ENCODE peak calls at places on chromosomes 5 and 9, in eight cellular contexts. H, V, N, E, B, P, X and U are unnamed samples.

GRCh38 chr9:134227451-134228411 is 63.4 kb upstream of the RNU6ATAC start:
- DNase-seq in H (no peak), V (no peak), N (no peak), E (no peak), B (no peak), P (no peak), X (no peak), U (no peak)

GRCh38 chr5:77637170-77638074 is 1.1 kb downstream of the OTP start:
- DNase-seq in H (no peak), V (no peak), N (no peak), E (peak; percentile 42), B (no peak), P (peak; percentile 51), X (no peak), U (no peak)

GRCh38 chr9:85738509-85738908 is 3.2 kb downstream of the AGTPBP1 start:
- DNase-seq in H (no peak), V (no peak), N (no peak), E (no peak), B (no peak), P (no peak), X (no peak), U (no peak)

GRCh38 chr5:149202910-149203451 is 61.7 kb downstream of the ABLIM3 start:
- DNase-seq in H (no peak), V (no peak), N (no peak), E (no peak), B (no peak), P (no peak), X (no peak), U (no peak)

GRCh38 chr9:96323169-96323568 is 21.2 kb upstream of the HSD17B3 start:
- DNase-seq in H (no peak), V (no peak), N (no peak), E (no peak), B (no peak), P (no peak), X (no peak), U (no peak)

GRCh38 chr5:111929892-111930291 is 172.9 kb upstream of the NREP start:
- DNase-seq in H (peak; percentile 68), V (no peak), N (no peak), E (no peak), B (no peak), P (no peak), X (no peak), U (no peak)

GRCh38 chr9:120413121-120414048 is 166.6 kb downstream of the CDK5RAP2 start:
- DNase-seq in H (no peak), V (no peak), N (peak; percentile 36), E (peak; percentile 46), B (no peak), P (peak; percentile 75), X (no peak), U (no peak)

GRCh38 chr9:113574381-113575262 is 111.1 kb downstream of the RGS3 start:
- DNase-seq in H (peak; percentile 13), V (peak; percentile 35), N (no peak), E (no peak), B (no peak), P (no peak), X (no peak), U (no peak)

GRCh38 chr5:124060413-124061095 is 548.6 kb downstream of the CSNK1G3 start:
- DNase-seq in H (no peak), V (no peak), N (no peak), E (no peak), B (no peak), P (no peak), X (no peak), U (no peak)

GRCh38 chr9:98970532-98971041 is 26.9 kb downstream of the COL15A1 start:
- DNase-seq in H (no peak), V (no peak), N (no peak), E (no peak), B (no peak), P (no peak), X (no peak), U (no peak)

GRCh38 chr5:67306997-67307580 is 110.5 kb upstream of the CD180 start:
- DNase-seq in H (no peak), V (no peak), N (no peak), E (no peak), B (no peak), P (no peak), X (no peak), U (no peak)

GRCh38 chr9:76571288-76572204 is 112.6 kb downstream of the GCNT1 start:
- DNase-seq in H (no peak), V (no peak), N (no peak), E (no peak), B (no peak), P (peak; percentile 14), X (peak; percentile 62), U (no peak)

GRCh38 chr5:111135946-111136345 is 43.8 kb downstream of the WDR36 start:
- DNase-seq in H (peak; percentile 26), V (no peak), N (no peak), E (no peak), B (no peak), P (no peak), X (no peak), U (no peak)

GRCh38 chr9:2291980-2292704 is 277.0 kb downstream of the SMARCA2 start:
- DNase-seq in H (peak; percentile 47), V (no peak), N (no peak), E (no peak), B (no peak), P (no peak), X (no peak), U (peak; percentile 92)

GRCh38 chr9:15885464-15885863 is 332.6 kb downstream of the CCDC171 start:
- DNase-seq in H (no peak), V (no peak), N (no peak), E (no peak), B (no peak), P (no peak), X (no peak), U (no peak)

GRCh38 chr9:1050125-1050895 is at the start of gene DMRT2:
- DNase-seq in H (peak; percentile 58), V (peak; percentile 85), N (peak; percentile 93), E (peak; percentile 86), B (no peak), P (peak; percentile 98), X (peak; percentile 93), U (peak; percentile 92)

GRCh38 chr5:524442-525163 is at the start of gene SLC9A3:
- DNase-seq in H (no peak), V (no peak), N (no peak), E (no peak), B (no peak), P (no peak), X (no peak), U (no peak)
- H3K4me3 ChIP-seq in H (no peak within 1 kb of the TSS), V (peak within 1 kb of the TSS; percentile 25), N (no peak within 1 kb of the TSS), E (no peak within 1 kb of the TSS), B (no peak within 1 kb of the TSS), P (peak within 1 kb of the TSS; percentile 60), X (no peak within 1 kb of the TSS), U (no peak within 1 kb of the TSS)

GRCh38 chr9:104608336-104608735 is 2.9 kb upstream of the OR13C2 start:
- DNase-seq in H (no peak), V (no peak), N (no peak), E (no peak), B (no peak), P (peak; percentile 21), X (peak; percentile 4), U (no peak)
- H3K4me1 ChIP-seq in H (no peaks in the 10 kb centered on the region), V (no peaks in the 10 kb centered on the region), N (no peaks in the 10 kb centered on the region), E (no peaks in the 10 kb centered on the region), B (no peaks in the 10 kb centered on the region), P (no peaks in the 10 kb centered on the region), X (no peaks in the 10 kb centered on the region), U (no peaks in the 10 kb centered on the region)

GRCh38 chr5:150627731-150628545 is 12.5 kb upstream of the SYNPO start:
- DNase-seq in H (peak; percentile 13), V (no peak), N (no peak), E (no peak), B (no peak), P (no peak), X (no peak), U (no peak)
- H3K4me3 ChIP-seq in H (no peak overlapping the region), V (no peak overlapping the region), N (no peak overlapping the region), E (no peak overlapping the region), B (no peak overlapping the region), P (no peak overlapping the region), X (no peak overlapping the region), U (no peak overlapping the region)

DNA sequence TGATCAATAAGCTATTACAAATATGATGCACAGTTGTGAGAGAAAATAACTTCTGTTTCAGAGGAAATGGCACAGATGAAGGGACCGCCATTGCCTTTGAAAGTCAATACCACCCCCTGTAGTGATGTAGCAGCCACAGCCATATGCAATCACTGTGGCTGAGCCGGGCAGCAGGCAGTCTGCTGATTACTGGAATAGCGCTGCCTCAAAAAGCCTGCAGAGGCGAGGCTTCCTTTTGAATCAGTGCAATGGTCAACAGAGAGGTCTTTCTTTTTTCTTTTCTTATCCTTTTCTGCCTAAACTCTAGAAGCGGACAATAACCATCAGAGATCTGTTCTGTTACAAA is 265.1 kb upstream of the TAS2R1 start:
- DNase-seq in H (no peak), V (no peak), N (no peak), E (no peak), B (no peak), P (peak; percentile 33), X (no peak), U (no peak)
- H3K4me1 ChIP-seq in H (no peaks in the 10 kb centered on the region), V (no peaks in the 10 kb centered on the region), N (no peaks in the 10 kb centered on the region), E (no peaks in the 10 kb centered on the region), B (no peaks in the 10 kb centered on the region), P (no peaks in the 10 kb centered on the region), X (no peaks in the 10 kb centered on the region), U (no peaks in the 10 kb centered on the region)

DNA sequence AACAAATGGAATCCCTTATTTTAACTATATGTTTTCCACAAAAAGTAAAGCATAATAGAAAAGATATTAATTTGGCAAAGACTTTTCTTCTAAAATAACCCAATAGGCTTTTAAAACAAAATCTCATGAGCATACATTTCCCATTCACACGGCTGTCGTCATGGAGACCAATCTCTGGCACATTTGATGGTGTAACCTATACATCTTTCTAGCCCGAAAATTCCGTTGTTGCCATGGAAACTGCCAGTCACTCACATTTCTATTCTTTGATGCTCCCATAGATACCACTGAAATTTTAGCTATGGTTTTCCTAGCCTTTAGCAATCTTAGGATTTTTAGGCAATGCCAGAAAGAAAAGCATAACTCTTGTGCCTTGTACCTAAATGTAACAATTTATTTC is 262.9 kb upstream of the TRPM3 start:
- DNase-seq in H (no peak), V (no peak), N (peak; percentile 23), E (no peak), B (no peak), P (peak; percentile 22), X (no peak), U (no peak)
- H3K4me3 ChIP-seq in H (no peak overlapping the region), V (no peak overlapping the region), N (no peak overlapping the region), E (no peak overlapping the region), B (no peak overlapping the region), P (no peak overlapping the region), X (no peak overlapping the region), U (no peak overlapping the region)

DNA sequence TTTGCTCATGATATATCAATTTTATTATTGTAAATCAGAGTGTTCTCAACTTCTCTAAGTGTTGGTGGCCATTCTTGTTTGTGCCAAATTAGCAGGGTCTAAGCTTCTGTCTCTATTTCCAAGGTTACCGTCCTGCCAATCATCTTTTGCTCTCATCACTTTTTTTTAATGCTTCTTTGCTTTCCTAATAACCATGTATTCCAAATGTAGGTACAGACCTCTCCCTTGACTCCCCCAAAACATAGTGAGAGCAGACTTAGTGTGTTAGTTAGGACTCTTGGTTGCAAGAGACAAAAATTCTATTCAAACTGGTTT is 17.9 kb upstream of the DCP2 start:
- DNase-seq in H (no peak), V (no peak), N (no peak), E (no peak), B (no peak), P (no peak), X (no peak), U (no peak)
- H3K4me1 ChIP-seq in H (peaks cover 34% of the 10 kb centered on the region), V (no peaks in the 10 kb centered on the region), N (no peaks in the 10 kb centered on the region), E (peaks cover 9% of the 10 kb centered on the region), B (peaks cover under 1% of the 10 kb centered on the region), P (peaks cover 6% of the 10 kb centered on the region), X (peaks cover 8% of the 10 kb centered on the region), U (peaks cover 19% of the 10 kb centered on the region)